ENCODE peak calls at places on chromosome 1, in nine cellular contexts. One of them, this sample, is unnamed.

GRCh38 chr1:229972600-229973296 is 94.3 kb upstream of the GALNT2 start:
- DNase-seq in NCI-H345: no peak
- DNase-seq in NCI-H2171: no peak
- DNase-seq in HS-5: no peak
- DNase-seq in lung microvascular endothelial cell: peak
- DNase-seq in GM20000: peak
- DNase-seq in kidney tubule cell: no peak
- DNase-seq in AG08395: no peak
- DNase-seq in mesendoderm: peak
- DNase-seq in this sample: no peak

GRCh38 chr1:230424440-230425251 is 1.5 kb downstream of the PGBD5 start:
- DNase-seq in NCI-H345: peak
- DNase-seq in NCI-H2171: no peak
- DNase-seq in HS-5: no peak
- DNase-seq in lung microvascular endothelial cell: no peak
- DNase-seq in GM20000: no peak
- DNase-seq in kidney tubule cell: peak
- DNase-seq in AG08395: no peak
- DNase-seq in mesendoderm: peak
- DNase-seq in this sample: no peak

GRCh38 chr1:81506691-81507090 is 294.0 kb upstream of the ADGRL2 start:
- DNase-seq in NCI-H345: no peak
- DNase-seq in NCI-H2171: no peak
- DNase-seq in HS-5: no peak
- DNase-seq in lung microvascular endothelial cell: no peak
- DNase-seq in GM20000: no peak
- DNase-seq in kidney tubule cell: no peak
- DNase-seq in AG08395: no peak
- DNase-seq in mesendoderm: no peak
- DNase-seq in this sample: no peak

GRCh38 chr1:43522776-43523480 is 7.8 kb upstream of the PTPRF start:
- DNase-seq in NCI-H345: no peak
- DNase-seq in NCI-H2171: no peak
- DNase-seq in HS-5: peak
- DNase-seq in lung microvascular endothelial cell: no peak
- DNase-seq in GM20000: no peak
- DNase-seq in kidney tubule cell: peak
- DNase-seq in AG08395: peak
- DNase-seq in mesendoderm: peak
- DNase-seq in this sample: no peak

GRCh38 chr1:54582566-54583306 is 34.7 kb downstream of the ACOT11 start:
- DNase-seq in NCI-H345: peak
- DNase-seq in NCI-H2171: no peak
- DNase-seq in HS-5: no peak
- DNase-seq in lung microvascular endothelial cell: peak
- DNase-seq in GM20000: no peak
- DNase-seq in kidney tubule cell: peak
- DNase-seq in AG08395: no peak
- DNase-seq in mesendoderm: peak
- DNase-seq in this sample: no peak

GRCh38 chr1:235883261-235883927 is 16.7 kb upstream of the LYST start:
- DNase-seq in NCI-H345: no peak
- DNase-seq in NCI-H2171: peak
- DNase-seq in HS-5: peak
- DNase-seq in lung microvascular endothelial cell: peak
- DNase-seq in GM20000: peak
- DNase-seq in kidney tubule cell: peak
- DNase-seq in AG08395: peak
- DNase-seq in mesendoderm: no peak
- DNase-seq in this sample: peak

GRCh38 chr1:232667094-232667780 is 37.3 kb upstream of the SIPA1L2 start:
- DNase-seq in NCI-H345: no peak
- DNase-seq in NCI-H2171: peak
- DNase-seq in HS-5: no peak
- DNase-seq in lung microvascular endothelial cell: peak
- DNase-seq in GM20000: no peak
- DNase-seq in kidney tubule cell: no peak
- DNase-seq in AG08395: no peak
- DNase-seq in mesendoderm: no peak
- DNase-seq in this sample: no peak

GRCh38 chr1:75984781-75985180 is 52.6 kb upstream of the ASB17 start:
- DNase-seq in NCI-H345: no peak
- DNase-seq in NCI-H2171: no peak
- DNase-seq in HS-5: no peak
- DNase-seq in lung microvascular endothelial cell: no peak
- DNase-seq in GM20000: no peak
- DNase-seq in kidney tubule cell: no peak
- DNase-seq in AG08395: no peak
- DNase-seq in mesendoderm: no peak
- DNase-seq in this sample: no peak

GRCh38 chr1:234300096-234300495 is 73.2 kb upstream of the COA6 start:
- DNase-seq in NCI-H345: no peak
- DNase-seq in NCI-H2171: no peak
- DNase-seq in HS-5: no peak
- DNase-seq in lung microvascular endothelial cell: no peak
- DNase-seq in GM20000: no peak
- DNase-seq in kidney tubule cell: no peak
- DNase-seq in AG08395: no peak
- DNase-seq in mesendoderm: no peak
- DNase-seq in this sample: no peak

GRCh38 chr1:154607084-154607747 is 770 bp downstream of the ADAR start:
- DNase-seq in NCI-H345: peak
- DNase-seq in NCI-H2171: no peak
- DNase-seq in HS-5: peak
- DNase-seq in lung microvascular endothelial cell: peak
- DNase-seq in GM20000: no peak
- DNase-seq in kidney tubule cell: peak
- DNase-seq in AG08395: peak
- DNase-seq in mesendoderm: peak
- DNase-seq in this sample: no peak

GRCh38 chr1:25109527-25109926 is 122.8 kb downstream of the SYF2 start:
- DNase-seq in NCI-H345: no peak
- DNase-seq in NCI-H2171: no peak
- DNase-seq in HS-5: no peak
- DNase-seq in lung microvascular endothelial cell: no peak
- DNase-seq in GM20000: no peak
- DNase-seq in kidney tubule cell: no peak
- DNase-seq in AG08395: no peak
- DNase-seq in mesendoderm: no peak
- DNase-seq in this sample: no peak

GRCh38 chr1:218513248-218513647 is 168.1 kb downstream of the TGFB2 start:
- DNase-seq in NCI-H345: no peak
- DNase-seq in NCI-H2171: no peak
- DNase-seq in HS-5: no peak
- DNase-seq in lung microvascular endothelial cell: no peak
- DNase-seq in GM20000: no peak
- DNase-seq in kidney tubule cell: no peak
- DNase-seq in AG08395: no peak
- DNase-seq in mesendoderm: no peak
- DNase-seq in this sample: no peak

GRCh38 chr1:93595749-93596148 is 85.9 kb downstream of the BCAR3 start:
- DNase-seq in NCI-H345: no peak
- DNase-seq in NCI-H2171: no peak
- DNase-seq in HS-5: no peak
- DNase-seq in lung microvascular endothelial cell: no peak
- DNase-seq in GM20000: no peak
- DNase-seq in kidney tubule cell: no peak
- DNase-seq in AG08395: no peak
- DNase-seq in mesendoderm: peak
- DNase-seq in this sample: no peak

GRCh38 chr1:218394989-218395388 is 49.9 kb downstream of the TGFB2 start:
- DNase-seq in NCI-H345: no peak
- DNase-seq in NCI-H2171: no peak
- DNase-seq in HS-5: no peak
- DNase-seq in lung microvascular endothelial cell: no peak
- DNase-seq in GM20000: no peak
- DNase-seq in kidney tubule cell: no peak
- DNase-seq in AG08395: no peak
- DNase-seq in mesendoderm: no peak
- DNase-seq in this sample: no peak

GRCh38 chr1:203628185-203628996 is 1.8 kb downstream of the ATP2B4 start:
- DNase-seq in NCI-H345: no peak
- DNase-seq in NCI-H2171: no peak
- DNase-seq in HS-5: no peak
- DNase-seq in lung microvascular endothelial cell: peak
- DNase-seq in GM20000: no peak
- DNase-seq in kidney tubule cell: peak
- DNase-seq in AG08395: peak
- DNase-seq in mesendoderm: peak
- DNase-seq in this sample: no peak

This sample was measured in GM12878.